ENCODE peak calls at places on chromosomes 16 and 17, in seven cellular contexts. Z, R, S, G, O, Y and F are unnamed samples.

GRCh38 chr16:57775661-57776469 is 26.4 kb downstream of the KIFC3 start:
- DNase-seq in Z (no peak), R (no peak), S (no peak), G (no peak), O (peak; percentile 60), Y (no peak), F (no peak)

GRCh38 chr16:89506791-89507191 is 1.4 kb upstream of the SPG7 start:
- DNase-seq in Z (no peak), R (peak; percentile 42), S (no peak), G (no peak), O (no peak), Y (no peak), F (no peak)

GRCh38 chr17:72588961-72589360 is 468.1 kb downstream of the SOX9 start:
- DNase-seq in Z (peak; percentile 82), R (no peak), S (peak; percentile 91), G (peak; percentile 97), O (peak; percentile 71), Y (no peak), F (no peak)

GRCh38 chr16:67116388-67117311 is 6.9 kb downstream of the PHAF1 start:
- DNase-seq in Z (no peak), R (no peak), S (no peak), G (no peak), O (no peak), Y (peak; percentile 57), F (no peak)

GRCh38 chr17:70105641-70106040 is 30.6 kb downstream of the KCNJ16 start:
- DNase-seq in Z (no peak), R (no peak), S (peak; percentile 26), G (no peak), O (no peak), Y (no peak), F (no peak)

GRCh38 chr16:26709175-26709574 is 357.6 kb upstream of the C16orf82 start:
- DNase-seq in Z (no peak), R (no peak), S (no peak), G (no peak), O (peak; percentile 10), Y (no peak), F (no peak)

GRCh38 chr17:77328823-77329740 is 188.3 kb downstream of the SEC14L1 start:
- DNase-seq in Z (peak; percentile 38), R (no peak), S (no peak), G (no peak), O (no peak), Y (peak; percentile 34), F (no peak)

GRCh38 chr17:36198831-36199465 is 2.4 kb upstream of the CCL3L1 start:
- DNase-seq in Z (no peak), R (no peak), S (no peak), G (no peak), O (no peak), Y (no peak), F (no peak)

GRCh38 chr17:49986396-49987289 is 8.4 kb downstream of the DLX3 start:
- DNase-seq in Z (no peak), R (no peak), S (no peak), G (no peak), O (no peak), Y (peak; percentile 12), F (no peak)

GRCh38 chr17:14301761-14302401 is 1.0 kb downstream of the HS3ST3B1 start:
- DNase-seq in Z (peak; percentile 65), R (peak; percentile 66), S (no peak), G (no peak), O (peak; percentile 29), Y (no peak), F (no peak)

GRCh38 chr17:41695134-41695661 is 6.5 kb downstream of the EIF1 start:
- DNase-seq in Z (no peak), R (no peak), S (no peak), G (no peak), O (peak; percentile 41), Y (no peak), F (no peak)

GRCh38 chr17:52157603-52158449 is 688 bp downstream of the CA10 start:
- DNase-seq in Z (no peak), R (no peak), S (no peak), G (no peak), O (no peak), Y (no peak), F (no peak)

GRCh38 chr16:57643902-57644301 is 15.5 kb downstream of the ADGRG1 start:
- DNase-seq in Z (no peak), R (no peak), S (no peak), G (no peak), O (no peak), Y (no peak), F (no peak)

GRCh38 chr17:1399366-1399678 is 700 bp downstream of the YWHAE start:
- DNase-seq in Z (peak; percentile 70), R (no peak), S (no peak), G (no peak), O (no peak), Y (no peak), F (no peak)

GRCh38 chr16:68737730-68738590 is 868 bp downstream of the CDH1 start:
- DNase-seq in Z (peak; percentile 81), R (no peak), S (no peak), G (peak; percentile 60), O (peak; percentile 61), Y (no peak), F (no peak)

GRCh38 chr16:46748775-46749705 is 896 bp upstream of the MYLK3 start:
- DNase-seq in Z (no peak), R (no peak), S (no peak), G (no peak), O (no peak), Y (no peak), F (no peak)

GRCh38 chr17:57530508-57530907 is 214.6 kb downstream of the CCDC182 start:
- DNase-seq in Z (no peak), R (no peak), S (no peak), G (peak; percentile 28), O (no peak), Y (no peak), F (no peak)

GRCh38 chr17:65742433-65743312 is 181.2 kb upstream of the AXIN2 start:
- DNase-seq in Z (no peak), R (no peak), S (peak; percentile 91), G (peak; percentile 49), O (peak; percentile 37), Y (no peak), F (peak; percentile 48)

GRCh38 chr16:53071748-53072301 is 17.0 kb downstream of the CHD9 start:
- DNase-seq in Z (peak; percentile 63), R (no peak), S (no peak), G (no peak), O (no peak), Y (peak; percentile 72), F (no peak)

GRCh38 chr16:83859265-83859664 is 39.6 kb upstream of the MLYCD start:
- DNase-seq in Z (no peak), R (no peak), S (no peak), G (no peak), O (no peak), Y (no peak), F (no peak)
- H3K9me3 ChIP-seq in Z (no peaks in the 10 kb centered on the region), R (no peaks in the 10 kb centered on the region), S (no peaks in the 10 kb centered on the region), G (no peaks in the 10 kb centered on the region), O (no peaks in the 10 kb centered on the region), Y (no peaks in the 10 kb centered on the region), F (no peaks in the 10 kb centered on the region)

DNA sequence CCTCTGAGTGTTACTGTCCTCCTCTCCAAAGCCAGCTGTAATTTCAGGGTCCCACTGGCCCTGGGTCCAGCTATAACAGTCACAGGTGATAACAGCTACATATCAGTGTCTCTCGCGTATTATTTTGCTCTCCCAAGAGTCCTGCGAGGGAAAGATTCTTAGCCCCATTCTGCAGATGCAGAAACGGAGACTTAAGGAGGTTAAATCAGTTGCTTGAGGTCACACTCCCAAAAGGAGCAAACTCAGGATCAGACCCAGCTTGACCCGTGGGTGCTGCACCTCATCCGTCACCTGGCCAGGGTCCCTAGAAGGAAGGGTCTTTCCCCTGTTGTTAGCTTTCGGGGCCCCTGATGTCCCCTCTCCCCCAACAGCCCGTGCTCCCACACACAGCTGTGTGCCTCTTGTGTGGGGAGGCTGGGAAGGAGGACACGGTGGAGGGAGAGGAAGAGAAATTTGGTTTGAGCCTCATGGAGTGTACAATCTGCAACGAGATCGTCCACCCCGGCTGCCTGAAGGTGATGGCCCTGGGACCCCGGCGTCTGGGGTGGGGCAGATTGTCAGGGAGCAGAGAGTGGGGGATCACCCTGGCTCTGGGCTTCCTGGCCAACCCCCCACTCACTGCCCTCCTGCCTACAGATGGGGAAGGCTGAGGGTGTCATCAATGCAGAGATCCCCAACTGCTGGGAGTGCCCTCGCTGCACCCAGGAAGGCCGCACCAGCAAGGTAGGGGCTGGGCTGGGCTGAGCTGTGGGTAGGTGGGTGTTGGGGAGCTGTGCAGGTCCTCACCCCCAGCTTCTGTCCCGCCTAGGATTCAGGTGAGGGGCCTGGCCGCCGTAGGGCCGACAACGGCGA is 3.8 kb downstream of the FBXL19 start:
- DNase-seq in Z (no peak), R (no peak), S (no peak), G (no peak), O (no peak), Y (no peak), F (no peak)
- H3K27ac ChIP-seq in Z (no peak overlapping the region), R (no peak overlapping the region), S (no peak overlapping the region), G (no peak overlapping the region), O (peak overlapping the region; percentile 66), Y (no peak overlapping the region), F (no peak overlapping the region)

GRCh38 chr16:77304134-77304533 is 104.9 kb downstream of the SYCE1L start:
- DNase-seq in Z (no peak), R (no peak), S (no peak), G (no peak), O (no peak), Y (no peak), F (no peak)
- H3K4me3 ChIP-seq in Z (no peak overlapping the region), R (no peak overlapping the region), S (no peak overlapping the region), G (no peak overlapping the region), O (no peak overlapping the region), Y (no peak overlapping the region), F (no peak overlapping the region)

GRCh38 chr16:3317315-3317999 is 12.2 kb downstream of the ZNF75A start:
- DNase-seq in Z (no peak), R (no peak), S (peak; percentile 18), G (no peak), O (peak; percentile 51), Y (no peak), F (no peak)
- H3K9me3 ChIP-seq in Z (peaks cover 99% of the 10 kb centered on the region), R (peaks cover 99% of the 10 kb centered on the region), S (peaks cover 73% of the 10 kb centered on the region), G (peaks cover 61% of the 10 kb centered on the region), O (peaks cover 98% of the 10 kb centered on the region), Y (peaks cover 97% of the 10 kb centered on the region), F (peaks cover 58% of the 10 kb centered on the region)